ENCODE peak calls at places on chromosomes 3 and 15, in four cellular contexts. U is lower leg skin, B is aorta, M is fibroblast of mammary gland. A is an unnamed sample.

GRCh38 chr15:96314508-96314907 is 16.0 kb upstream of the NR2F2 start:
- DNase-seq in M (no peak), B (no peak), U (no peak), A (no peak)

GRCh38 chr15:34754171-34754580 is 622 bp downstream of the GJD2 start:
- DNase-seq in M (no peak), U (no peak), B (no peak), A (no peak)

GRCh38 chr3:40129981-40130380 is 179.5 kb upstream of the EIF1B start:
- DNase-seq in B (no peak), M (no peak), U (no peak), A (no peak)

GRCh38 chr15:92780816-92781215 is 119.3 kb upstream of the CHD2 start:
- DNase-seq in B (no peak), M (no peak), U (no peak), A (no peak)

GRCh38 chr15:70526221-70526973 is 237.0 kb downstream of the UACA start:
- DNase-seq in U (peak), B (no peak), M (peak), A (peak)

GRCh38 chr15:101006931-101007687 is 88.0 kb downstream of the LRRK1 start:
- DNase-seq in U (peak), M (peak), B (peak), A (peak)

GRCh38 chr15:32715276-32715675 is 2.5 kb upstream of the GREM1 start:
- DNase-seq in U (no peak), M (peak), B (no peak), A (no peak)

GRCh38 chr15:66878761-66879160 is 176.7 kb downstream of the SMAD6 start:
- DNase-seq in M (no peak), U (peak), B (no peak), A (no peak)

GRCh38 chr15:72198410-72199270 is 1.1 kb upstream of the GRAMD2A start:
- DNase-seq in B (no peak), M (no peak), U (peak), A (no peak)

DNA sequence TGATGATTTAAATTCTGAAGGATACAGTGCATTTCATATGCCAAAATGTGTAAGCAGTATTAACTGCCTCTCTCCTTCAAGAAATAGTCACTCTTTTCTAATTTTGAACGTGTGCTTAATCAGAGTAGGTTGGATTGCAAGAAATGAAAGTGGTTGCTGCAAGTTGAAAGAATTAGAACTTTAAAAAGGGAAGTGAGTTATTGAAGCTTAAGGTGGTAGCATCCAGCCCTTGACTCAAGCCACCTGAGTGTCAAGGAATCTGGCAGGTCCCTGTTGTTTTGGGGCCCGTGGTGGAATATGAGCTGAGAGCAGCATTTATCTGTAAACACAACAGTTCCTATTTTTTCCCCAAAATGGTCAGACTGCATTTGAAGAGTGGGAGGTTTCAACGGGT is 1.7 kb downstream of the ITPR1 start:
- DNase-seq in U (no peak), M (no peak), B (no peak), A (no peak)
- H3K4me3 ChIP-seq in U (no peak), M (peak), B (peak), A (no peak)

GRCh38 chr15:43209059-43209824 is 11.6 kb downstream of the EPB42 start:
- DNase-seq in M (no peak), U (peak), B (no peak), A (peak)
- H3K4me3 ChIP-seq in M (no peak), U (no peak), B (no peak), A (no peak)

GRCh38 chr3:16307832-16308531 is 43.0 kb downstream of the OXNAD1 start:
- DNase-seq in B (no peak), M (no peak), U (no peak), A (no peak)

GRCh38 chr3:16302082-16302631 is 37.1 kb downstream of the OXNAD1 start:
- DNase-seq in B (no peak), M (no peak), U (no peak), A (no peak)

GRCh38 chr3:16304065-16305010 is 39.3 kb downstream of the OXNAD1 start:
- DNase-seq in U (no peak), M (no peak), B (no peak), A (no peak)

GRCh38 chr3:16303037-16303436 is 38.0 kb downstream of the OXNAD1 start:
- DNase-seq in B (no peak), U (no peak), M (no peak), A (peak)

DNA sequence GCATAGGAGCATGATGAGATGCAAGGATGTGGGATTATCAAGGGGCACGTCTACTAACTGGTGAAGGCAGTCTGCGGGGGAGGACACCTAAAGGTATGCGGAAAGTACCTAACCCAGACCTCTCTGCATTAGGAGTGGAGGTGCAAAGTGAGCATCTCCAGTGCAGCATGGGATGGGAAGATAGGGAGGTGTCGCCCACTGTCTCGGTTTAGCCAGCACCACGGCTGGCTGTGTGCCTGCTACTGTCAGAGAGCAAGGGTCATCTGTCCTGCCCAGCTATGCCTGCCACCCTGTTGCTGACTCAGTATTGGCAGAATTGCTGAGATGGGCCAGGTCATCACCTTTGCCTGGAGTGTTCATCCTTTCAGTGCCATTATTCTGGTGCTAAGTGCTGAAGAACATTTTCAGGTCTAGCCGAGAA is 40.1 kb downstream of the OXNAD1 start:
- DNase-seq in M (no peak), B (no peak), U (no peak), A (no peak)
- H3K4me3 ChIP-seq in M (no peak), B (no peak), U (no peak), A (no peak)

GRCh38 chr15:31353931-31354330 is 27.3 kb downstream of the KLF13 start:
- DNase-seq in M (no peak), U (peak), B (no peak), A (peak)

GRCh38 chr15:31352283-31352880 is 25.7 kb downstream of the KLF13 start:
- DNase-seq in B (no peak), U (peak), M (no peak), A (no peak)

GRCh38 chr15:31350771-31351170 is 24.1 kb downstream of the KLF13 start:
- DNase-seq in U (no peak), M (no peak), B (no peak), A (no peak)

GRCh38 chr15:31349233-31350141 is 22.9 kb downstream of the KLF13 start:
- DNase-seq in M (peak), U (peak), B (no peak), A (no peak)

GRCh38 chr15:31352911-31353811 is 26.5 kb downstream of the KLF13 start:
- DNase-seq in U (peak), B (no peak), M (peak), A (peak)
- H3K4me3 ChIP-seq in U (no peak), B (no peak), M (no peak), A (no peak)

GRCh38 chr3:184380627-184381260 is 890 bp downstream of the CHRD start:
- DNase-seq in M (no peak), U (no peak), B (peak), A (no peak)
- H3K4me3 ChIP-seq in M (peak), U (peak), B (peak), A (no peak)

DNA sequence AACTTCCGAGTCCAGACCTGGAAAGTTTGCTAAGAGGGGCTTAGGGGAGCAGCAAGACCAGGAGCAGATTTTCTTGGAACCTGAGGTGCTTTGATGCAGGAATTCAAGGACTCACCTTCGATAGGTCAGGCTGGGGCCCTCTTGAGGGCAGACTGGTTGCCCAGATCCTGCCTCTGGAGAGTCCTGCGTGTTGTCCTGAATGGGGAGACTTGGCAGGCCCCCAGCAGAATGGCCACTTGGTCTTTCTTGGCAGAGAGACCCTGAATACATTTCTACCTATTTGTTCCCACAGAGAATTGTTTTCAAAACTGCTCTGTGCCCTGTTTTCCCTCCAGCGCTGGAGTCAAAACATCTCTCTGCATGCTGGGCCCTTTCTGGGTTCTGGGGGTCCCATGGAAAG is 4.2 kb downstream of the KLF13 start:
- DNase-seq in M (no peak), B (no peak), U (no peak), A (no peak)
- H3K4me3 ChIP-seq in M (no peak), B (no peak), U (no peak), A (no peak)

DNA sequence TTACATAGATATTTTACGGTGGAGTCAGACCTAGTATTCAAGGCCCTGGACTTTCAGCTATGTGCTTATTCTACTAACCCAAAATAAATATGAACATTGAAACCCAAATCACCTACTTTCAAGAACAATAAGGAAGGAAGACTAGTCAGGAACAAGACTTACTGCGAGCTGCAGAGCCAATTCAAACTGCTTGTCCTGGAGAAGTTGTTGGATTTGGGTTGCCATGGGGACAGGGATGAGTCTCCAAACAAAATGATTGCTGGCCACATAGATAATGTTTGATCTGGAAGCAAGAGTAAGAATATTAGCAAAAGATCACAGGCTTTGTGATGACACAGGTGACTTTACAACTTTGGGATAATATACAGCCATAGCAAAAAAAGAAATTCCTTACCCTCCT is 21.6 kb upstream of the PLA2G4F start:
- DNase-seq in U (no peak), B (no peak), M (no peak), A (no peak)
- H3K4me3 ChIP-seq in U (no peak), B (no peak), M (no peak), A (no peak)

A was measured in MG63.